ENCODE peak calls at places on chromosomes 5 and 9, in four cellular contexts. One of them, this sample, is unnamed.

GRCh38 chr5:95081500-95082355 is 203.2 kb downstream of the MCTP1 start:
- DNase-seq in SK-N-SH: no peak
- DNase-seq in K562: no peak
- DNase-seq in HepG2: peak
- DNase-seq in this sample: peak

GRCh38 chr5:76403713-76403962 is 553 bp downstream of the IQGAP2 start:
- DNase-seq in SK-N-SH: peak
- DNase-seq in K562: no peak
- DNase-seq in HepG2: no peak
- DNase-seq in this sample: no peak

GRCh38 chr9:73451003-73451402 is 299.3 kb downstream of the ANXA1 start:
- DNase-seq in SK-N-SH: no peak
- DNase-seq in K562: no peak
- DNase-seq in HepG2: no peak
- DNase-seq in this sample: no peak

GRCh38 chr9:31582561-31582960 is 801.9 kb upstream of the ACO1 start:
- DNase-seq in SK-N-SH: no peak
- DNase-seq in K562: no peak
- DNase-seq in HepG2: no peak
- DNase-seq in this sample: no peak

GRCh38 chr5:92749943-92750342 is 831.1 kb downstream of the NR2F1-AS1 start:
- DNase-seq in SK-N-SH: no peak
- DNase-seq in K562: no peak
- DNase-seq in HepG2: peak
- DNase-seq in this sample: no peak

GRCh38 chr5:174317261-174317894 is 271.9 kb downstream of the NSG2 start:
- DNase-seq in SK-N-SH: peak
- DNase-seq in K562: peak
- DNase-seq in HepG2: peak
- DNase-seq in this sample: peak

GRCh38 chr5:141623197-141623596 is 4.4 kb upstream of the DIAPH1 start:
- DNase-seq in SK-N-SH: no peak
- DNase-seq in K562: no peak
- DNase-seq in HepG2: no peak
- DNase-seq in this sample: no peak

GRCh38 chr9:132365986-132366385 is 11.2 kb upstream of the SETX start:
- DNase-seq in SK-N-SH: no peak
- DNase-seq in K562: no peak
- DNase-seq in HepG2: no peak
- DNase-seq in this sample: no peak

GRCh38 chr5:154421868-154422267 is 23.9 kb upstream of the SAP30L start:
- DNase-seq in SK-N-SH: peak
- DNase-seq in K562: peak
- DNase-seq in HepG2: peak
- DNase-seq in this sample: no peak

GRCh38 chr9:135887585-135888050 is 19.7 kb downstream of the CAMSAP1 start:
- DNase-seq in SK-N-SH: no peak
- DNase-seq in K562: no peak
- DNase-seq in HepG2: no peak
- DNase-seq in this sample: peak

GRCh38 chr9:137184881-137185660 is 3.3 kb downstream of the ANAPC2 start:
- DNase-seq in SK-N-SH: no peak
- DNase-seq in K562: no peak
- DNase-seq in HepG2: no peak
- DNase-seq in this sample: no peak

GRCh38 chr9:15221746-15222145 is 85.3 kb downstream of the TTC39B start:
- DNase-seq in SK-N-SH: no peak
- DNase-seq in K562: no peak
- DNase-seq in HepG2: no peak
- DNase-seq in this sample: no peak

GRCh38 chr5:81301221-81302015 is at the start of gene ZCCHC9:
- DNase-seq in SK-N-SH: peak
- DNase-seq in K562: peak
- DNase-seq in HepG2: peak
- DNase-seq in this sample: peak

GRCh38 chr5:39714036-39714698 is 289.4 kb upstream of the DAB2 start:
- DNase-seq in SK-N-SH: peak
- DNase-seq in K562: peak
- DNase-seq in HepG2: peak
- DNase-seq in this sample: peak

GRCh38 chr9:109387206-109387605 is 66.3 kb upstream of the EPB41L4B start:
- DNase-seq in SK-N-SH: no peak
- DNase-seq in K562: no peak
- DNase-seq in HepG2: no peak
- DNase-seq in this sample: no peak

GRCh38 chr9:97992219-97992618 is 9.1 kb downstream of the ANP32B start:
- DNase-seq in SK-N-SH: no peak
- DNase-seq in K562: no peak
- DNase-seq in HepG2: no peak
- DNase-seq in this sample: no peak
- H3K4me3 ChIP-seq in SK-N-SH: no peak
- H3K4me3 ChIP-seq in K562: no peak
- H3K4me3 ChIP-seq in HepG2: no peak
- H3K4me3 ChIP-seq in this sample: no peak

GRCh38 chr5:161263186-161263585 is 283.3 kb downstream of the GABRB2 start:
- DNase-seq in SK-N-SH: no peak
- DNase-seq in K562: no peak
- DNase-seq in HepG2: no peak
- DNase-seq in this sample: no peak
- TF ChIP-seq GABPA in SK-N-SH: no peak
- TF ChIP-seq GABPA in K562: no peak
- TF ChIP-seq GABPA in HepG2: no peak
- TF ChIP-seq GABPA in this sample: no peak

DNA sequence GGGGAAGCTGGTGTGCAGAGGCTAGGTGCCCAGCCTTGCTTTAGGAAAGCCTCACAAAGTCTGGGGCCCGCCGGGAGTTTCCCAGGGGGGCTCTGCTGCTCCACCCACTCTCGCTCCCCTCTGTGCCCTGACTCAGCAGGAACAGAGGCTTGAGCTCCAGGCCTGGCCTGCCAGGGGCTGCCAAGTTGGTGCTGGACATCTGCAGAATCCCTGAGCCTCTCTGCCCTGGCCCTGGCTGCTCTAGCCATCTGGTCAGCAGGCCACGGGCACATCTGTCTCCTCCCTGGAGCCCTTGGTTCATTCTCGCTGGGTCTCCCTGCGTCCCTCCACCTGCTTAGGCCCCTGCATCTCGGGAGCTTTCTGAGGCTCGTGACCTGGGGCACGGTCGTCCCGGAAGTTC is 626 bp upstream of the ADAMTSL2 start:
- DNase-seq in SK-N-SH: peak
- DNase-seq in K562: no peak
- DNase-seq in HepG2: no peak
- DNase-seq in this sample: no peak
- H3K4me3 ChIP-seq in SK-N-SH: peak
- H3K4me3 ChIP-seq in K562: no peak
- H3K4me3 ChIP-seq in HepG2: peak
- H3K4me3 ChIP-seq in this sample: no peak

GRCh38 chr5:116495786-116496185 is 78.8 kb downstream of the SEMA6A start:
- DNase-seq in SK-N-SH: no peak
- DNase-seq in K562: no peak
- DNase-seq in HepG2: no peak
- DNase-seq in this sample: no peak

GRCh38 chr5:116492016-116492623 is 82.5 kb downstream of the SEMA6A start:
- DNase-seq in SK-N-SH: no peak
- DNase-seq in K562: no peak
- DNase-seq in HepG2: peak
- DNase-seq in this sample: peak

GRCh38 chr5:116497648-116498047 is 77.0 kb downstream of the SEMA6A start:
- DNase-seq in SK-N-SH: no peak
- DNase-seq in K562: no peak
- DNase-seq in HepG2: no peak
- DNase-seq in this sample: no peak

GRCh38 chr5:116492776-116493175 is 81.8 kb downstream of the SEMA6A start:
- DNase-seq in SK-N-SH: peak
- DNase-seq in K562: no peak
- DNase-seq in HepG2: no peak
- DNase-seq in this sample: no peak

DNA sequence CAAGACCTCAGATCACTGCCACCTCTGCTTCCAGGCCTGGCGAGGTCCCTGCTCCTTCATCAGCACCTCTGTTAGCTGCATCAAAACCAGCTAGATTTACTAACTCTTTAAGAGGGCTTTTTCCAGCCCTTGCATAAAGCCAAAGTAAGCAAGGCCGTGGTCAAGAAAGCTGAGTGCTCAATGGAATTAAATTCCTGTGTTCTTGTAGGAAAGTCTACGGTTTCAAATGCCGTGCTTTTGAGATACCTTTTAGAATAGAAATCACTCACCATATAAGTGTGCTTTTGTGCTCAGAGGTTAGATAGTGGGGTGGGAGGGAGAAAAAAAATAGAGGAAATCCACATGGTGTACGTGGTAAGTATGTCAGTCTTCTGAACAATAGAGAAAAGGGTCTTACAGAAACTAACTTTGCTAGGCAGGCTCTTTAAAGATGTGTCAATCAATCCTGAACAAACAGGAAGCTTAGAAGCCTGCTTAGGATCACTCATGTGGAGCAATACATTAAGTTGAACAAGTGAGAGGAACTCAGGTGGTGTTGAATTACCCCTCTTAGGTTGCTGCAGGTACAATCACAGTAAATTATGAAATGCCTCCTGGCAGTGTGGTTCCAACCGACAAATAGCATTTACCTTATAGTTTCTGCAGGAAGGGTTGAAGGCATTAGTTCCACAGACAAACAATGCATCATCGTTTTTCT is 79.7 kb downstream of the SEMA6A start:
- DNase-seq in SK-N-SH: no peak
- DNase-seq in K562: no peak
- DNase-seq in HepG2: peak
- DNase-seq in this sample: no peak
- TF ChIP-seq GABPA in SK-N-SH: no peak
- TF ChIP-seq GABPA in K562: no peak
- TF ChIP-seq GABPA in HepG2: no peak
- TF ChIP-seq GABPA in this sample: no peak

DNA sequence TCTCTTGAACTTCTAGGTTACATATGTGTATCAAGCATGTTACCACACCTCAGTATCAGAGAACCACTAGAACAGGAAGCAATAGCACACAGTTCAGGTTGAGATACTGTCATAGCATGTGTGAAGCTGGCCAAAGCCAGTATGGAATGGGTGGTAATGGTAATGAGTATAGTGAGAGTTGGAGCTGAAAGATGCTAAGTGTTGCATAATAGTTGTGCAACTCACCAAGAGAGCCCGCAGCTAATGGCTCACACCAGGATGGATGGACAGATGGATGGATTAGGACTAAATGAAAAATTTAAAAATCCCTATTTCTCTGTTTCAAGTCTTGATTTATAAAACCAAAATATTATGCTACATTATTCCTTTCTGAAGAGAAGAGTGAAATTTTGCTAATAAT is 53.4 kb upstream of the KCNN2 start:
- DNase-seq in SK-N-SH: no peak
- DNase-seq in K562: no peak
- DNase-seq in HepG2: no peak
- DNase-seq in this sample: no peak
- H3K4me3 ChIP-seq in SK-N-SH: no peak
- H3K4me3 ChIP-seq in K562: no peak
- H3K4me3 ChIP-seq in HepG2: no peak
- H3K4me3 ChIP-seq in this sample: no peak

DNA sequence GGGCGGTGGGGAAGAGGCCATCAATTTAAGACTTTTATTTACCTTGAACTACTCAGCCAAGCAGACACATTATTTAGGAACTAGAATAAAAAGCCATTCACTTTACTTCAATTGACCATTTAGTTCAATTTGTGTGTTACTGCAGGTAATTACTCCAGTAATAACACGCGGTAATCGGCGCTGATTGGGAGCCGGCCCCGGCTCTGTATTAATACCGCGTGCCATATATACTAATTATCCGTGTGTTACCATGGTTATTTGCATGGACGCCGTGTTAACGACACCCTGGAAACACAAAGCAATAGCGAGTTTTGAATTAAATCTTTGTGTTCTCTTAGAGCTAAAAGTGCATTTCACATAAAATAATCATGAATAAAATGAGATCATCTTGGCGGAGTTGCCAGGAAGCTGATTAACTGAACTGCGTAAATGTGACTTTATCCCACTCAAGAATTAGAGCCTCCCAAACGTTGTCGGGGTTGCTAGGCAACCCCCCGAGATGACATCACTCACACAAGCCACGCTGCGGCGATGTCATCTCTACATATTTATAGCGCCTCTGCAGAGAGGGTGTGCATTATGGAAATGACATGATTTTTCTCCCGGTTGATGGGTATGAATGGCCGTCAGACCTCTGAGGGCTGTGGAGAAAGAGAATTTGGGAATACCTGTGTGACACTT is 41.4 kb upstream of the RNU6ATAC start:
- DNase-seq in SK-N-SH: peak
- DNase-seq in K562: peak
- DNase-seq in HepG2: no peak
- DNase-seq in this sample: no peak
- TF ChIP-seq GABPA in SK-N-SH: no peak
- TF ChIP-seq GABPA in K562: no peak
- TF ChIP-seq GABPA in HepG2: no peak
- TF ChIP-seq GABPA in this sample: no peak

DNA sequence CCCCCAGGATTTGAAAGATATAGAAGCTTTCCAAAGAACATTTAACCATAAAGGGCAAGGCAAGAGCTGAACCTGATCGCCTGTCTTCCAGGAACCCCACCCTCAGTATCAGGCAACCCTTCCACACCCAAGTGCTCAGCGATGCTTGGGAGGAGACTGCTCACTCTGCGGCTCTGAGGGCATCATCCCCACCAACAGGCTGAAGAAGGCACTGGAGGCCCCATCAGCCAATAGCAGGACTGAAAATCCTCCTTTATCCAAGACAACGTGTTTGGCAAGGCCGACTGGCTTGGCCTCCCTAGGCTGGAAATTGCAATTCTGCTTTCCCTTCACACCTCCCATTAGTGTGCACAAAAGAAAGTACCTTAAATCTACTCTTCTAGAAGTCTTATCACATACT is 1.4 kb upstream of the PPP2CA start:
- DNase-seq in SK-N-SH: peak
- DNase-seq in K562: peak
- DNase-seq in HepG2: peak
- DNase-seq in this sample: no peak
- H3K4me3 ChIP-seq in SK-N-SH: peak
- H3K4me3 ChIP-seq in K562: peak
- H3K4me3 ChIP-seq in HepG2: peak
- H3K4me3 ChIP-seq in this sample: no peak

DNA sequence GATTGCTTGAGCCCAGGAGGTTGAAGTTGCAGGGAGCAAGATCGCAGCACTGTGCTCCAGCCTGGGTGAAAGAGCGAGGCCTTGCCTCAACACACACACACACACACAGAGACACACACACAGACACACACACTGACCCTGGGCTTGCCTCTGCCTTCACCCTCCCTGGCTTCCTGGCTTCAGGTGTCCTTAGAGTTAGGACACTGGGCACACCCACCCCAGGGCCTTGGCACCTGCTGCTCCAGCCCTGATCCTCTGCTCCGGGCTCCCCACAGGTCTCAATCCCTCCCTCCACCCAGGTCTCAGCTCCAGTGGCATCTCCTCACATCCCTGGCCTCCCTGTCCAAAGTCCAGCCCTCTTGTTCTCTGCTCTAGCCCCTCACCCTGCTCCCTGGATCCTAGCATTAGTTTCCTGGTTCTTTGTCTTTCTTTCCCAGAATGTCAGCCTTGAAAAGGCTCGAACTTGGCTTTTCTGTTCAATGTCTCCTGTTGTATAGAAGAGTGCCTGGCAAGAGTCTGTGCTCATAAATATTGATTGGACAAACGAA is 212.9 kb downstream of the C9orf50 start:
- DNase-seq in SK-N-SH: no peak
- DNase-seq in K562: no peak
- DNase-seq in HepG2: no peak
- DNase-seq in this sample: no peak
- TF ChIP-seq GABPA in SK-N-SH: no peak
- TF ChIP-seq GABPA in K562: no peak
- TF ChIP-seq GABPA in HepG2: no peak
- TF ChIP-seq GABPA in this sample: no peak